ENCODE peak calls at places on chromosomes 1 and 21, in six cellular contexts. I is neural progenitor cell, M is GM23248, C is ovary, O is GM19239, A is NCI-H1694. D is an unnamed sample.

GRCh38 chr1:84907095-84907827 is 14.3 kb upstream of the LPAR3 start:
- DNase-seq in I (no peak), M (peak), C (no peak), O (no peak), A (no peak), D (no peak)

GRCh38 chr1:168689726-168690602 is 39.0 kb downstream of the DPT start:
- DNase-seq in I (no peak), M (peak), C (no peak), O (no peak), A (no peak), D (peak)

GRCh38 chr1:116472431-116472961 is 98.3 kb downstream of the CD58 start:
- DNase-seq in I (no peak), M (no peak), C (no peak), O (no peak), A (no peak), D (peak)

GRCh38 chr21:21159253-21159899 is 161.2 kb downstream of the NCAM2 start:
- DNase-seq in I (no peak), M (peak), C (no peak), O (no peak), A (no peak), D (no peak)

GRCh38 chr1:215793210-215793609 is 226.1 kb downstream of the KCTD3 start:
- DNase-seq in I (no peak), M (peak), C (no peak), O (no peak), A (peak), D (no peak)

GRCh38 chr1:113904292-113904673 is 316 bp downstream of the AP4B1 start:
- DNase-seq in I (peak), M (no peak), C (no peak), O (no peak), A (peak), D (no peak)

GRCh38 chr1:201119826-201120225 is 7.2 kb downstream of the ASCL5 start:
- DNase-seq in I (no peak), M (no peak), C (no peak), O (no peak), A (no peak), D (no peak)

GRCh38 chr1:1763657-1764621 is 14.3 kb downstream of the NADK start:
- DNase-seq in I (no peak), M (peak), C (no peak), O (no peak), A (no peak), D (no peak)

GRCh38 chr1:203619091-203619780 is 7.4 kb upstream of the ATP2B4 start:
- DNase-seq in I (no peak), M (no peak), C (no peak), O (no peak), A (no peak), D (no peak)

GRCh38 chr1:31501505-31501904 is 74.8 kb upstream of the TINAGL1 start:
- DNase-seq in I (peak), M (no peak), C (no peak), O (no peak), A (no peak), D (no peak)

GRCh38 chr21:15850645-15851044 is 120.9 kb downstream of the USP25 start:
- DNase-seq in I (no peak), M (peak), C (no peak), O (no peak), A (no peak), D (no peak)

GRCh38 chr1:168603501-168604107 is 27.2 kb downstream of the XCL1 start:
- DNase-seq in I (peak), M (peak), C (peak), O (peak), A (peak), D (peak)

GRCh38 chr1:226407497-226408284 is at the start of gene PARP1:
- DNase-seq in I (peak), M (peak), C (peak), O (peak), A (peak), D (peak)

GRCh38 chr1:200938955-200939354 is 44.3 kb downstream of the INAVA start:
- DNase-seq in I (no peak), M (peak), C (no peak), O (no peak), A (no peak), D (no peak)

GRCh38 chr1:183998045-183998444 is 39.5 kb downstream of the COLGALT2 start:
- DNase-seq in I (no peak), M (no peak), C (no peak), O (no peak), A (no peak), D (no peak)